ENCODE peak calls at places on chromosomes 12 and 14, in five cellular contexts. One of them, this sample, is unnamed. For H3K9me3, the result is how much of the 10 kb centered on the place peaks cover.

GRCh38 chr14:81400202-81400678 is at the start of gene STON2:
- DNase-seq in thoracic aorta: no peak
- DNase-seq in heart right ventricle: peak
- DNase-seq in body of pancreas: peak
- DNase-seq in breast epithelium: no peak
- DNase-seq in this sample: peak

GRCh38 chr14:59275668-59276067 is 87.2 kb downstream of the DAAM1 start:
- DNase-seq in thoracic aorta: no peak
- DNase-seq in heart right ventricle: no peak
- DNase-seq in body of pancreas: no peak
- DNase-seq in breast epithelium: no peak
- DNase-seq in this sample: no peak

GRCh38 chr12:78887008-78887407 is 22.4 kb downstream of the SYT1 start:
- DNase-seq in thoracic aorta: no peak
- DNase-seq in heart right ventricle: no peak
- DNase-seq in body of pancreas: no peak
- DNase-seq in breast epithelium: no peak
- DNase-seq in this sample: no peak

GRCh38 chr12:7693793-7694192 is 1.8 kb downstream of the GDF3 start:
- DNase-seq in thoracic aorta: no peak
- DNase-seq in heart right ventricle: no peak
- DNase-seq in body of pancreas: no peak
- DNase-seq in breast epithelium: no peak
- DNase-seq in this sample: no peak

GRCh38 chr12:69052613-69053408 is 119.8 kb upstream of the CPM start:
- DNase-seq in thoracic aorta: no peak
- DNase-seq in heart right ventricle: no peak
- DNase-seq in body of pancreas: peak
- DNase-seq in breast epithelium: no peak
- DNase-seq in this sample: no peak

GRCh38 chr14:80172380-80173055 is 38.8 kb downstream of the DIO2 start:
- DNase-seq in thoracic aorta: no peak
- DNase-seq in heart right ventricle: no peak
- DNase-seq in body of pancreas: no peak
- DNase-seq in breast epithelium: no peak
- DNase-seq in this sample: no peak

GRCh38 chr12:49866859-49867579 is 24.1 kb upstream of the BCDIN3D start:
- DNase-seq in thoracic aorta: peak
- DNase-seq in heart right ventricle: peak
- DNase-seq in body of pancreas: peak
- DNase-seq in breast epithelium: peak
- DNase-seq in this sample: no peak

GRCh38 chr12:119684730-119685129 is 16.8 kb downstream of the PRKAB1 start:
- DNase-seq in thoracic aorta: no peak
- DNase-seq in heart right ventricle: no peak
- DNase-seq in body of pancreas: no peak
- DNase-seq in breast epithelium: no peak
- DNase-seq in this sample: no peak

GRCh38 chr14:92471919-92472318 is 41.7 kb upstream of the RIN3 start:
- DNase-seq in thoracic aorta: no peak
- DNase-seq in heart right ventricle: no peak
- DNase-seq in body of pancreas: no peak
- DNase-seq in breast epithelium: no peak
- DNase-seq in this sample: peak

GRCh38 chr14:102592969-102593840 is 756 bp downstream of the RCOR1 start:
- DNase-seq in thoracic aorta: no peak
- DNase-seq in heart right ventricle: peak
- DNase-seq in body of pancreas: peak
- DNase-seq in breast epithelium: peak
- DNase-seq in this sample: no peak

GRCh38 chr14:79021756-79022155 is 851.6 kb downstream of the NRXN3 start:
- DNase-seq in thoracic aorta: no peak
- DNase-seq in heart right ventricle: no peak
- DNase-seq in body of pancreas: no peak
- DNase-seq in breast epithelium: no peak
- DNase-seq in this sample: no peak

GRCh38 chr14:70999117-70999516 is 91.9 kb downstream of the PCNX1 start:
- DNase-seq in thoracic aorta: no peak
- DNase-seq in heart right ventricle: no peak
- DNase-seq in body of pancreas: no peak
- DNase-seq in breast epithelium: no peak
- DNase-seq in this sample: no peak

GRCh38 chr14:89212386-89213235 is 204.4 kb downstream of the FOXN3 start:
- DNase-seq in thoracic aorta: no peak
- DNase-seq in heart right ventricle: no peak
- DNase-seq in body of pancreas: no peak
- DNase-seq in breast epithelium: no peak
- DNase-seq in this sample: no peak

GRCh38 chr12:15752780-15753179 is 36.4 kb downstream of the EPS8 start:
- DNase-seq in thoracic aorta: no peak
- DNase-seq in heart right ventricle: no peak
- DNase-seq in body of pancreas: no peak
- DNase-seq in breast epithelium: no peak
- DNase-seq in this sample: no peak

GRCh38 chr14:99560946-99561683 is 42.9 kb downstream of the CCDC85C start:
- DNase-seq in thoracic aorta: no peak
- DNase-seq in heart right ventricle: no peak
- DNase-seq in body of pancreas: peak
- DNase-seq in breast epithelium: no peak
- DNase-seq in this sample: no peak

GRCh38 chr14:64388533-64389243 is 535 bp downstream of the MTHFD1 start:
- DNase-seq in thoracic aorta: no peak
- DNase-seq in heart right ventricle: no peak
- DNase-seq in body of pancreas: peak
- DNase-seq in breast epithelium: no peak
- DNase-seq in this sample: no peak

GRCh38 chr12:44876554-44877275 is 600 bp upstream of the NELL2 start:
- DNase-seq in thoracic aorta: no peak
- DNase-seq in heart right ventricle: no peak
- DNase-seq in body of pancreas: peak
- DNase-seq in breast epithelium: no peak
- DNase-seq in this sample: no peak

GRCh38 chr12:79358716-79359341 is 331.9 kb downstream of the PAWR start:
- DNase-seq in thoracic aorta: no peak
- DNase-seq in heart right ventricle: no peak
- DNase-seq in body of pancreas: no peak
- DNase-seq in breast epithelium: no peak
- DNase-seq in this sample: no peak

GRCh38 chr14:97077253-97077653 is 280.1 kb downstream of the VRK1 start:
- DNase-seq in thoracic aorta: no peak
- DNase-seq in heart right ventricle: peak
- DNase-seq in body of pancreas: peak
- DNase-seq in breast epithelium: no peak
- DNase-seq in this sample: peak

GRCh38 chr12:83143937-83144336 is 457.2 kb downstream of the TMTC2 start:
- DNase-seq in thoracic aorta: no peak
- DNase-seq in heart right ventricle: no peak
- DNase-seq in body of pancreas: no peak
- DNase-seq in breast epithelium: no peak
- DNase-seq in this sample: no peak

GRCh38 chr12:2414810-2415567 is 362.2 kb downstream of the CACNA1C start:
- DNase-seq in thoracic aorta: no peak
- DNase-seq in heart right ventricle: no peak
- DNase-seq in body of pancreas: no peak
- DNase-seq in breast epithelium: no peak
- DNase-seq in this sample: no peak

GRCh38 chr12:25051583-25052190 is 102.8 kb upstream of the BCAT1 start:
- DNase-seq in thoracic aorta: no peak
- DNase-seq in heart right ventricle: no peak
- DNase-seq in body of pancreas: peak
- DNase-seq in breast epithelium: no peak
- DNase-seq in this sample: no peak

GRCh38 chr14:100675664-100676063 is 51.0 kb upstream of the DLK1 start:
- DNase-seq in thoracic aorta: no peak
- DNase-seq in heart right ventricle: no peak
- DNase-seq in body of pancreas: no peak
- DNase-seq in breast epithelium: no peak
- DNase-seq in this sample: no peak

GRCh38 chr12:102423447-102423846 is 56.9 kb downstream of the IGF1 start:
- DNase-seq in thoracic aorta: no peak
- DNase-seq in heart right ventricle: no peak
- DNase-seq in body of pancreas: no peak
- DNase-seq in breast epithelium: no peak
- DNase-seq in this sample: no peak

GRCh38 chr12:54261817-54262402 is 18.0 kb downstream of the CBX5 start:
- DNase-seq in thoracic aorta: no peak
- DNase-seq in heart right ventricle: no peak
- DNase-seq in body of pancreas: no peak
- DNase-seq in breast epithelium: no peak
- DNase-seq in this sample: no peak
- TF ChIP-seq CTCF in thoracic aorta: no peak
- TF ChIP-seq CTCF in heart right ventricle: no peak
- TF ChIP-seq CTCF in body of pancreas: no peak
- TF ChIP-seq CTCF in breast epithelium: no peak
- TF ChIP-seq CTCF in this sample: no peak

DNA sequence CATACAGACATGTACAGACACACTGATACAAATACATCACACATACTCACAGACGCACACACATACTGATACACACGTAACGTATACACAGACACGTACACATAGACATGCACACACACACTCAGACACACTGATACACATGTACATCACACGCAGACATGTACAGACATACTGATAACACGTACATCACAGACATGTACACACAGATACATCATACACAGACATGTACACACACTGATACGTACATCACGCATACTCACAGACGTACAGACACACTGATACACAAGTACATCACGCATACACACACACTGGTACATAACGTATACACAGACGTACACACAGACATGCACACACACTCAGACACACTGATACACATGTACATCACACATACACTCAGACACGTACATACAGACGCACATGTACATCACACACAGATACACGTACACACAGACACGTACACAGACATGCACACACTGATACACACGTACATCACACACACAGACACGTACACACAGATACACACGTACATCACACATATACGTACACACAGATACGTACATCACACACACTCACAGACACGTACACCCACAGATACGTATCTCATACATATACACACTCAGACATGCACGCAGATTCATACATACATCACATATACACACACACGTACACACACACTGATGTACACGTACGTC is 5.1 kb downstream of the ZNF605 start:
- DNase-seq in thoracic aorta: no peak
- DNase-seq in heart right ventricle: no peak
- DNase-seq in body of pancreas: no peak
- DNase-seq in breast epithelium: no peak
- DNase-seq in this sample: no peak
- H3K9me3 ChIP-seq in thoracic aorta: half or more
- H3K9me3 ChIP-seq in heart right ventricle: under half
- H3K9me3 ChIP-seq in body of pancreas: under half
- H3K9me3 ChIP-seq in breast epithelium: half or more
- H3K9me3 ChIP-seq in this sample: under half

GRCh38 chr12:10722905-10723866 is at the start of gene YBX3:
- DNase-seq in thoracic aorta: peak
- DNase-seq in heart right ventricle: peak
- DNase-seq in body of pancreas: peak
- DNase-seq in breast epithelium: peak
- DNase-seq in this sample: peak

GRCh38 chr12:10719482-10719881 is 3.6 kb downstream of the YBX3 start:
- DNase-seq in thoracic aorta: no peak
- DNase-seq in heart right ventricle: peak
- DNase-seq in body of pancreas: no peak
- DNase-seq in breast epithelium: no peak
- DNase-seq in this sample: no peak

GRCh38 chr12:10720974-10721565 is 2.1 kb downstream of the YBX3 start:
- DNase-seq in thoracic aorta: no peak
- DNase-seq in heart right ventricle: no peak
- DNase-seq in body of pancreas: no peak
- DNase-seq in breast epithelium: no peak
- DNase-seq in this sample: no peak

GRCh38 chr12:10721654-10722501 is 1.2 kb downstream of the YBX3 start:
- DNase-seq in thoracic aorta: peak
- DNase-seq in heart right ventricle: peak
- DNase-seq in body of pancreas: peak
- DNase-seq in breast epithelium: peak
- DNase-seq in this sample: peak

DNA sequence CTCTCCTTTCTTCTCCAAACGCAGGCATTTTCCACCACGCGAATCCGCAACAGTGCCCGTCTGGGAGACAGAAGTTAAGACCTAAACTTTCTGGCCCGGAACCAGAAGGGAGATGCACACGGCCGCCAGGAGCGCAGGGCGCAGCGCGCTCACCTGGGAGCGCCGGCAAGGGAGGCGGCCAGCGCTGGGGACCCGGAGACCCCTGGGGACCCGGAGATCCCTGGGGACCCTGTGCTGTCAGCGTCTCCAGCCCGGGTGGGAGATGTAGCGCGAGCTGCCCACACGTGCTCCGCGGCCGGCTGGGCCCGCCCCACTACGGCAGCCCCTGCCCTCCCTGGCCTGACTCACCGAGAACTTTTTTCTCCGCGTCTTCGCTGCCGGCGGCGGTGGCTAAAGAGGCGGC is 620 bp downstream of the YBX3 start:
- DNase-seq in thoracic aorta: peak
- DNase-seq in heart right ventricle: peak
- DNase-seq in body of pancreas: peak
- DNase-seq in breast epithelium: peak
- DNase-seq in this sample: peak
- TF ChIP-seq CTCF in thoracic aorta: no peak
- TF ChIP-seq CTCF in heart right ventricle: no peak
- TF ChIP-seq CTCF in body of pancreas: no peak
- TF ChIP-seq CTCF in breast epithelium: peak
- TF ChIP-seq CTCF in this sample: no peak

DNA sequence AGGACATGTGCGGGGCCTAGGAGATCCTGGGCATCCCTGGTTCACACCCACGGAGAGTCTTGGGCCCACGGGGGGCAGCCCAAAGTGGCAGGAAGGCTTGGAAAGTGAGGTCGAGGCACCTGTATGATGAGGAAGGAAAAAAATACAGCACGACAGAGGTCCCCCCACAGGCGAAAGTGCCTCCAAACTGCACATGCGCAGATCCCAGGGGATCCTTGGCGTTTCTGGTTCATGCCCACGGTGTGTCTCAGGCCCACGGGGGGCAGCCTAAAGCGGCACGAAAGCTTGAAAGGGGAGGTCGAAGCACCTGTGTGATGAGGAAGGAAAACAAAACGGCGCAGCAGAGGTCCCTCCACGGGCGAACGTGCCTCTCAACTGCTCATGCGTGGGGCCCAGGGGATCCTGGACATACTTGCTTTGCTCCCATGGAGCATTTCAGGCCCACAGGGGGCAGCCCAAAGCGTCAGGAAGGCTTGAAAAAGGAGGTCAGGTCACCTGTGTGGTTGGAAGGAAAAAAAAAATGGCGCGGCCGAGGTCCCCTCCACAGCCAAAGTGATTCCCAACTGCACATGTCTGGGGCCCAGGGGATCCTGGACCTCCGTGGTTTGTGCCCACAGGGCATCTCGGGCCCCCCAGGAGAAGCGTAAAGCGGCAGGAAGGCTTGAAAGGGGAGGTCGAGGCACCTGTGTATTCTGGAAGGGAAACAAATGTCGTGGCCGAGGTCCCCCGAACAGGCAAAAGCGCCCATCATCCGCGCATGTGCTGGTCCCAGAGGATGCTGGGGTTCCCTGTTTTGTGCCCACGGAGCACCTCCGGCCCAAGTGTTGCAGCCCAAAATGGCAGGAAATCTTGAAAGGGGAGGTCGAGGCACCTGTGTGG is 582.6 kb downstream of the ALG10 start:
- DNase-seq in thoracic aorta: no peak
- DNase-seq in heart right ventricle: no peak
- DNase-seq in body of pancreas: no peak
- DNase-seq in breast epithelium: no peak
- DNase-seq in this sample: peak
- H3K9me3 ChIP-seq in thoracic aorta: under half
- H3K9me3 ChIP-seq in heart right ventricle: under half
- H3K9me3 ChIP-seq in body of pancreas: under half
- H3K9me3 ChIP-seq in breast epithelium: half or more
- H3K9me3 ChIP-seq in this sample: under half

GRCh38 chr12:112214064-112214463 is 88.7 kb downstream of the TRAFD1 start:
- DNase-seq in thoracic aorta: no peak
- DNase-seq in heart right ventricle: no peak
- DNase-seq in body of pancreas: no peak
- DNase-seq in breast epithelium: no peak
- DNase-seq in this sample: no peak
- TF ChIP-seq CTCF in thoracic aorta: no peak
- TF ChIP-seq CTCF in heart right ventricle: no peak
- TF ChIP-seq CTCF in body of pancreas: no peak
- TF ChIP-seq CTCF in breast epithelium: no peak
- TF ChIP-seq CTCF in this sample: no peak

This sample was measured in RWPE2.